ENCODE peak calls at places on chromosomes 13 and 19, in six cellular contexts. O is tibial nerve, R is esophagus muscularis mucosa, G is stomach, K is ovary, J is K562. F is an unnamed sample.

GRCh38 chr19:5147971-5148793 is 179.3 kb downstream of the KDM4B start:
- DNase-seq in G (no peak), J (no peak), R (no peak), O (no peak), K (no peak), F (no peak)

GRCh38 chr19:16210168-16210567 is 12.5 kb downstream of the AP1M1 start:
- DNase-seq in O (no peak), G (no peak), K (no peak), J (no peak), R (no peak), F (no peak)

GRCh38 chr13:76848596-76848995 is 37.6 kb downstream of the KCTD12 start:
- DNase-seq in K (no peak), G (no peak), R (no peak), J (no peak), O (no peak), F (peak)

GRCh38 chr19:17996826-17997316 is 11.1 kb upstream of the ARRDC2 start:
- DNase-seq in R (peak), O (peak), G (peak), J (peak), K (peak), F (peak)

GRCh38 chr19:7685546-7686445 is 5.2 kb downstream of the TRAPPC5 start:
- DNase-seq in O (no peak), K (no peak), R (no peak), J (no peak), G (no peak), F (no peak)

GRCh38 chr13:90591260-90591926 is 756.1 kb upstream of the MIR17HG start:
- DNase-seq in J (no peak), R (no peak), G (no peak), K (no peak), O (no peak), F (no peak)

GRCh38 chr19:19403373-19403901 is 2.0 kb upstream of the GATAD2A start:
- DNase-seq in R (no peak), G (no peak), J (peak), O (no peak), K (no peak), F (no peak)

GRCh38 chr13:23808803-23809202 is 80.4 kb downstream of the MIPEP start:
- DNase-seq in R (no peak), K (no peak), G (no peak), O (no peak), J (no peak), F (no peak)

GRCh38 chr19:12133069-12133468 is 7.1 kb downstream of the ZNF20 start:
- DNase-seq in K (no peak), O (no peak), G (no peak), R (no peak), J (no peak), F (no peak)

GRCh38 chr13:110555601-110556223 is 5.8 kb downstream of the RAB20 start:
- DNase-seq in J (no peak), R (no peak), O (no peak), G (peak), K (no peak), F (no peak)

GRCh38 chr19:7419153-7419552 is 69.7 kb downstream of the PEX11G start:
- DNase-seq in K (no peak), R (no peak), G (no peak), J (no peak), O (no peak), F (no peak)

GRCh38 chr13:74289130-74289529 is 154.9 kb upstream of the KLF12 start:
- DNase-seq in O (no peak), J (no peak), K (no peak), R (no peak), G (no peak), F (no peak)

GRCh38 chr19:19386373-19386869 is 19.1 kb upstream of the GATAD2A start:
- DNase-seq in O (no peak), R (no peak), J (peak), G (no peak), K (peak), F (no peak)

GRCh38 chr19:1355974-1356865 is 27.5 kb upstream of the NDUFS7 start:
- DNase-seq in J (no peak), R (no peak), O (no peak), G (no peak), K (peak), F (no peak)

GRCh38 chr19:3383121-3383722 is 16.8 kb downstream of the NFIC start:
- DNase-seq in G (no peak), J (no peak), O (no peak), K (peak), R (no peak), F (no peak)
- H3K4me3 ChIP-seq in G (no peak), J (no peak), O (no peak), K (no peak), R (peak), F (no peak)

GRCh38 chr13:33789067-33789606 is 28.8 kb upstream of the RFC3 start:
- DNase-seq in O (no peak), J (no peak), K (no peak), G (no peak), R (no peak), F (no peak)
- TF ChIP-seq EP300 in O (no peak), J (no peak), K (no peak), G (no peak), R (no peak), F (no peak)

GRCh38 chr19:15184776-15185175 is 16.0 kb downstream of the NOTCH3 start:
- DNase-seq in K (no peak), R (no peak), J (no peak), G (no peak), O (no peak), F (no peak)
- H3K27ac ChIP-seq in K (no peak), R (no peak), J (no peak), G (no peak), O (no peak), F (no peak)

GRCh38 chr19:57803594-57804325 is 11.0 kb downstream of the ZNF552 start:
- DNase-seq in J (no peak), R (no peak), G (peak), K (no peak), O (no peak), F (peak)

GRCh38 chr19:57800696-57801095 is 14.0 kb downstream of the ZNF552 start:
- DNase-seq in K (no peak), R (no peak), O (no peak), G (no peak), J (no peak), F (no peak)

GRCh38 chr19:57802269-57802668 is 12.4 kb downstream of the ZNF552 start:
- DNase-seq in J (no peak), K (no peak), G (no peak), O (no peak), R (no peak), F (no peak)

GRCh38 chr19:57807541-57807940 is 7.2 kb downstream of the ZNF552 start:
- DNase-seq in R (no peak), O (no peak), K (no peak), J (no peak), G (no peak), F (peak)

GRCh38 chr19:57803265-57803593 is 11.5 kb downstream of the ZNF552 start:
- DNase-seq in G (no peak), O (no peak), K (no peak), J (no peak), R (no peak), F (no peak)
- H3K4me3 ChIP-seq in G (peak), O (peak), K (peak), J (no peak), R (peak), F (peak)

GRCh38 chr13:99037756-99038155 is 59.9 kb upstream of the DOCK9 start:
- DNase-seq in R (no peak), K (no peak), O (no peak), G (no peak), J (no peak), F (no peak)

GRCh38 chr13:99040536-99041141 is 62.8 kb upstream of the DOCK9 start:
- DNase-seq in R (no peak), J (no peak), G (no peak), K (no peak), O (no peak), F (no peak)

GRCh38 chr13:99041788-99042187 is 63.9 kb upstream of the DOCK9 start:
- DNase-seq in O (no peak), J (no peak), R (no peak), K (no peak), G (no peak), F (no peak)

GRCh38 chr13:99041337-99041736 is 63.5 kb upstream of the DOCK9 start:
- DNase-seq in J (no peak), K (no peak), G (no peak), R (no peak), O (no peak), F (no peak)

DNA sequence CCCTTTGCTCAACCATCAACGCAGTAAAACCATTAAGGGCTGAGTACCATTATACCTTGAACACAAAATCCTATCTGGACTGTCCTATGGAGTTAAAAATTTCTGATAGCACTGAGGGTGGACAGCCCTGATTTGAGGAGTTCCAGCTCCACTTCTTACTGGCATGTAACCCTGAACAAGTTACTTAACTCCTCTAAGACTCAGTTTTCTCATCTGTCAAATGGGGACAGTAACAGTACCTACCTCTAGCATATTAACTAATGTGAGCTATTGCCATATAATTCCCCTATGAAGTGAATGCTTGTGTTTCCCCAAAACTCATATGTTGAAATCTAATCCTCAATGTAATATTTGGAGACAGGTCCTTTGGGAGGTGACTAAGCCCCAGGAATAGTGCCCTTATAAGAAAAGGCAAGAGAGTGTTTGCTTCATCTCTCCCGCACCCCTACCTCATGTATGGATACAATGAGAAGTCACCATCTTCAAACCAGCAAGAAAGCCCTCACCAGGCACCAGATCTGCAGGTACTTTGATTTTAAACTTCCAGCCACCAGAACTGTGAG is 61.9 kb upstream of the DOCK9 start:
- DNase-seq in K (no peak), O (no peak), G (no peak), J (no peak), R (no peak), F (no peak)
- TF ChIP-seq EP300 in K (no peak), O (no peak), G (no peak), J (no peak), R (no peak), F (no peak)